ENCODE peak calls at places on chromosomes 7 and 10, in seven cellular contexts. X is cardiac muscle cell; S is substantia nigra; Z is stimulated activated CD4-positive, alpha-beta T cell treated with anti-CD3 and anti-CD28 coated beads, Interleukin-12 subunit alpha, Interleukin-12 subunit beta, amount 100 ng/mL, for 48 hours; H is fibroblast of gingiva; J is mammary epithelial cell; Q is erythroblast. C is an unnamed sample.

GRCh38 chr10:77643795-77644468 is 6.3 kb upstream of the KCNMA1 start:
- DNase-seq in H (peak), X (peak), S (no peak), Q (peak), Z (no peak), J (peak), C (peak)

GRCh38 chr10:62153191-62153590 is 115.5 kb downstream of the RTKN2 start:
- DNase-seq in Q (no peak), H (peak), S (no peak), Z (no peak), X (peak), J (peak), C (no peak)

GRCh38 chr7:604038-604883 is 84.6 kb upstream of the PDGFA start:
- DNase-seq in S (peak), Z (peak), Q (peak), X (peak), H (no peak), J (no peak), C (no peak)

GRCh38 chr10:8985651-8986050 is 931.2 kb downstream of the GATA3 start:
- DNase-seq in S (no peak), J (no peak), H (no peak), Z (no peak), X (no peak), Q (no peak), C (no peak)

GRCh38 chr7:150345012-150345411 is 3.6 kb upstream of the RARRES2 start:
- DNase-seq in S (no peak), Z (no peak), J (no peak), X (no peak), Q (no peak), H (no peak), C (no peak)

GRCh38 chr10:90125966-90126600 is 424.7 kb downstream of the KIF20B start:
- DNase-seq in S (no peak), Z (no peak), X (peak), J (peak), H (peak), Q (no peak), C (no peak)

GRCh38 chr10:78921906-78922305 is 146.9 kb upstream of the ZMIZ1 start:
- DNase-seq in Q (no peak), J (no peak), S (no peak), Z (no peak), X (no peak), H (no peak), C (no peak)

GRCh38 chr10:28180654-28181053 is 122.2 kb downstream of the MPP7 start:
- DNase-seq in Q (no peak), S (no peak), J (peak), H (no peak), Z (no peak), X (no peak), C (no peak)

GRCh38 chr10:73117976-73118743 is 7.9 kb downstream of the NUDT13 start:
- DNase-seq in J (peak), Z (no peak), X (peak), S (no peak), H (peak), Q (no peak), C (no peak)

GRCh38 chr7:40915061-40915460 is 780.3 kb downstream of the SUGCT start:
- DNase-seq in H (no peak), S (no peak), J (no peak), X (peak), Z (no peak), Q (no peak), C (no peak)

GRCh38 chr10:126240483-126240882 is 147.8 kb downstream of the ADAM12 start:
- DNase-seq in Z (no peak), S (peak), X (no peak), Q (no peak), H (no peak), J (no peak), C (no peak)

GRCh38 chr10:27197980-27198645 is 42.5 kb downstream of the ACBD5 start:
- DNase-seq in H (peak), Q (no peak), Z (no peak), X (peak), J (no peak), S (no peak), C (no peak)

GRCh38 chr10:88066876-88067275 is 203.5 kb downstream of the PTEN start:
- DNase-seq in Z (no peak), Q (no peak), X (no peak), S (no peak), J (no peak), H (no peak), C (no peak)

GRCh38 chr10:116756277-116756676 is 13.9 kb upstream of the HSPA12A start:
- DNase-seq in H (peak), X (peak), S (peak), Z (no peak), J (no peak), Q (no peak), C (no peak)

GRCh38 chr7:47622946-47623640 is 41.2 kb upstream of the TNS3 start:
- DNase-seq in H (peak), S (no peak), X (peak), Q (no peak), J (no peak), Z (no peak), C (peak)

GRCh38 chr7:101875215-101875846 is 57.9 kb downstream of the CUX1 start:
- DNase-seq in S (no peak), Z (no peak), J (no peak), H (no peak), X (no peak), Q (no peak), C (no peak)

GRCh38 chr7:14899065-14899464 is 3.5 kb downstream of the DGKB start:
- DNase-seq in J (no peak), X (peak), Z (no peak), S (no peak), H (no peak), Q (no peak), C (no peak)

GRCh38 chr7:137691566-137691965 is 155.2 kb downstream of the DGKI start:
- DNase-seq in H (no peak), Z (no peak), Q (no peak), X (no peak), J (no peak), S (no peak), C (no peak)

GRCh38 chr10:130499541-130499940 is 363.4 kb downstream of the GLRX3 start:
- DNase-seq in Q (no peak), H (no peak), S (no peak), Z (no peak), X (no peak), J (no peak), C (no peak)

GRCh38 chr10:122072491-122072890 is 83.5 kb downstream of the TACC2 start:
- DNase-seq in J (no peak), Q (no peak), H (no peak), S (no peak), Z (no peak), X (no peak), C (no peak)

GRCh38 chr7:37289781-37290180 is 158.9 kb downstream of the ELMO1 start:
- DNase-seq in J (no peak), H (no peak), S (no peak), X (no peak), Z (no peak), Q (no peak), C (no peak)